ENCODE peak calls at places on chromosomes 6 and 20, in eight cellular contexts. M, Z, H, Q, A, G, K and O are unnamed samples.

GRCh38 chr6:99032396-99032795 is 84.7 kb upstream of the FBXL4 start:
- DNase-seq in K (no peak), A (no peak), Z (no peak), M (no peak), G (no peak), H (no peak), Q (no peak), O (no peak)

GRCh38 chr20:23403721-23404120 is 17.6 kb downstream of the NAPB start:
- DNase-seq in M (no peak), Z (no peak), Q (no peak), K (peak; percentile 71), G (no peak), A (no peak), H (no peak), O (no peak)

GRCh38 chr6:113979930-113980329 is 9.0 kb upstream of the HDAC2 start:
- DNase-seq in Z (no peak), A (no peak), Q (no peak), G (no peak), M (no peak), K (no peak), H (no peak), O (no peak)

GRCh38 chr20:40160151-40160550 is 528.9 kb downstream of the MAFB start:
- DNase-seq in Z (peak; percentile 26), A (peak; percentile 67), M (peak; percentile 18), G (peak; percentile 27), K (peak; percentile 23), H (peak; percentile 28), Q (no peak), O (peak; percentile 47)

GRCh38 chr6:154197176-154197850 is 158.3 kb downstream of the OPRM1 start:
- DNase-seq in M (no peak), Q (no peak), H (no peak), A (no peak), K (peak; percentile 62), G (no peak), Z (no peak), O (no peak)

GRCh38 chr20:43744121-43744520 is 17.3 kb upstream of the GTSF1L start:
- DNase-seq in M (no peak), Z (no peak), G (no peak), A (no peak), K (peak; percentile 72), Q (no peak), H (no peak), O (no peak)

GRCh38 chr6:108250240-108250866 is 10.5 kb downstream of the SNX3 start:
- DNase-seq in M (no peak), A (no peak), Q (no peak), G (no peak), H (no peak), Z (no peak), K (peak; percentile 30), O (no peak)

GRCh38 chr6:151561238-151561637 is 67.4 kb downstream of the CCDC170 start:
- DNase-seq in A (no peak), G (no peak), Z (no peak), H (no peak), Q (no peak), K (no peak), M (no peak), O (no peak)

GRCh38 chr6:53294095-53294494 is 54.7 kb downstream of the ELOVL5 start:
- DNase-seq in K (no peak), Q (no peak), Z (no peak), H (no peak), M (no peak), G (no peak), A (no peak), O (no peak)

GRCh38 chr6:138818496-138819194 is 22.8 kb downstream of the ECT2L start:
- DNase-seq in M (no peak), K (no peak), Z (no peak), Q (no peak), G (no peak), H (no peak), A (no peak), O (no peak)

GRCh38 chr6:27866370-27867050 is 45.7 kb downstream of the OR2B2 start:
- DNase-seq in M (no peak), A (no peak), Q (no peak), G (no peak), Z (no peak), H (no peak), K (peak; percentile 68), O (no peak)

GRCh38 chr6:134065706-134066105 is 13.3 kb upstream of the SLC2A12 start:
- DNase-seq in A (no peak), Q (no peak), H (no peak), M (no peak), Z (no peak), K (peak; percentile 32), G (no peak), O (no peak)

GRCh38 chr20:20480689-20481088 is 112.8 kb downstream of the INSM1 start:
- DNase-seq in H (no peak), A (no peak), M (no peak), G (no peak), Z (no peak), K (peak; percentile 84), Q (no peak), O (no peak)

GRCh38 chr6:25404693-25405169 is 125.6 kb downstream of the CARMIL1 start:
- DNase-seq in H (no peak), M (no peak), G (peak; percentile 33), Q (no peak), Z (no peak), K (no peak), A (no peak), O (no peak)

GRCh38 chr20:22924949-22925612 is 110.0 kb upstream of the SSTR4 start:
- DNase-seq in A (no peak), Q (no peak), H (peak; percentile 30), Z (no peak), M (no peak), G (no peak), K (no peak), O (no peak)

GRCh38 chr6:63391203-63391970 is 71.6 kb upstream of the LGSN start:
- DNase-seq in Q (no peak), A (no peak), Z (no peak), M (no peak), K (no peak), G (no peak), H (no peak), O (no peak)

GRCh38 chr6:63395388-63395787 is 75.6 kb upstream of the LGSN start:
- DNase-seq in H (no peak), Z (no peak), A (no peak), K (no peak), G (no peak), M (no peak), Q (no peak), O (no peak)

GRCh38 chr6:63392092-63392724 is 72.4 kb upstream of the LGSN start:
- DNase-seq in A (no peak), Q (no peak), Z (no peak), G (no peak), M (no peak), H (no peak), K (no peak), O (no peak)

GRCh38 chr6:63389191-63389844 is 69.5 kb upstream of the LGSN start:
- DNase-seq in Z (no peak), M (no peak), G (no peak), Q (no peak), K (no peak), A (no peak), H (no peak), O (no peak)

GRCh38 chr6:63394656-63395308 is 75.0 kb upstream of the LGSN start:
- DNase-seq in A (no peak), Z (no peak), H (no peak), Q (no peak), M (no peak), K (no peak), G (no peak), O (no peak)
- H3K27ac ChIP-seq in A (no peak overlapping the region), Z (no peak overlapping the region), H (no peak overlapping the region), Q (no peak overlapping the region), M (no peak overlapping the region), K (no peak overlapping the region), G (no peak overlapping the region), O (no peak overlapping the region)

DNA sequence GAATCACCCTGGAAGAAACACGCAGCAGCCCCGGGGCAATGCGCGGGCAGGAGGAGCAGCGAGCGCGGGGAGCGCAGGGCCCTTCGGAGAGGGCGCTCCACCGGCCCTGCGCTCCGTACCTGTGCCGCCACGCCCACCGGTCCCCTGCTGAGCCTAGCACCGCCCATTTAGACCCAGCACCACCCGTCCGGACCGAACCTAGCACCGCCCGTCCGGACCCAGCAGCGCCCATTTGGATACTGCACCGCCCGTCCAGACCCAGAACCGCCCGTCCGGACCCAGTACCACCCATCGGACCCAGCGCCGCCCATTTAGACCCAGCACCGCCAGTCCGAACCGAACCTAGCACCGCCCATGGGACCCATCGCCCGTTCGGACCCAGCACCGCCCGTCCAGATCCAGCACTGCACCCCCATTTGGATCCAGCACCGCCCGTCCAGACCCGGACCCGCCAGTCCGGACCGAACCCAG is 917 bp upstream of the AFDN start:
- DNase-seq in Z (peak; percentile 46), M (no peak), K (no peak), Q (peak; percentile 86), H (peak; percentile 38), G (peak; percentile 84), A (peak; percentile 75), O (peak; percentile 51)
- TF ChIP-seq POLR2A in Z (no peak), M (no peak), K (no peak), Q (peak; percentile 69), H (no peak), G (no peak), A (no peak), O (no peak)

DNA sequence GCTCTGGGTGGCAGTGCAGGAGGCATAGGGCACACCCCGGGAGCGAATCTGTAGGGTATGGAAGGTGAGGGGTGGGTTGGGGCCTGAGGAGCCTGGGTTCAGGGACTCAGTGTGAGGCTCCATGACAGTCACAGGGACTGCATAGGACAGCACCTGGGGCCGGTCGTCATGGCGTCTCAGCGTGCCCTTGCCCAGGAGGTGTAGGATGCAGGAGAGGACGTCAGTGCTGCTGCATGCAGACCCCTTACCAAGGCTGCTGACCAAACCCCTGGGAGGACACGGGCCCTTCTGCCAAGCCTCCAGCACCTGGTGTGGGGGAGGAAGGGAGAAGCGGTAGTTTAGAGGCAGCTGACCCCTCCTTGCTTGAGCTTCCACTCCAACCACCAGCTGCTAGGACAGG is 15.9 kb downstream of the CUL7 start:
- DNase-seq in G (no peak), A (no peak), H (no peak), Z (no peak), K (no peak), M (no peak), Q (no peak), O (no peak)
- H3K36me3 ChIP-seq in G (peaks cover 97% of the 10 kb centered on the region), A (peaks cover 28% of the 10 kb centered on the region), H (no peaks in the 10 kb centered on the region), Z (no peaks in the 10 kb centered on the region), K (peaks cover 58% of the 10 kb centered on the region), M (peaks cover 99% of the 10 kb centered on the region), Q (peaks cover 16% of the 10 kb centered on the region), O (peaks cover 73% of the 10 kb centered on the region)

GRCh38 chr6:254011-254410 is 38.3 kb upstream of the DUSP22 start:
- DNase-seq in Q (no peak), Z (no peak), A (no peak), M (no peak), K (no peak), H (no peak), G (no peak), O (no peak)

GRCh38 chr6:250676-251075 is 41.6 kb upstream of the DUSP22 start:
- DNase-seq in G (no peak), K (no peak), Q (no peak), M (no peak), Z (no peak), H (no peak), A (no peak), O (no peak)

GRCh38 chr6:255418-256090 is 36.7 kb upstream of the DUSP22 start:
- DNase-seq in A (no peak), M (no peak), H (no peak), Z (no peak), Q (no peak), K (no peak), G (no peak), O (no peak)

GRCh38 chr6:252775-253526 is 39.3 kb upstream of the DUSP22 start:
- DNase-seq in A (no peak), G (no peak), Q (no peak), H (no peak), M (no peak), K (no peak), Z (no peak), O (no peak)

GRCh38 chr6:251920-252319 is 40.4 kb upstream of the DUSP22 start:
- DNase-seq in G (no peak), H (no peak), K (no peak), A (no peak), M (no peak), Q (no peak), Z (no peak), O (no peak)
- H3K27ac ChIP-seq in G (no peak overlapping the region), H (no peak overlapping the region), K (no peak overlapping the region), A (no peak overlapping the region), M (no peak overlapping the region), Q (no peak overlapping the region), Z (no peak overlapping the region), O (no peak overlapping the region)